ENCODE peak calls at places on chromosomes 7 and 10, in six cellular contexts. One of them, this sample, is unnamed.

GRCh38 chr7:77538186-77538907 is 1.3 kb downstream of the PTPN12 start:
- DNase-seq in fibroblast of mammary gland: peak
- DNase-seq in GM20000: peak
- DNase-seq in astrocyte of the spinal cord: peak
- DNase-seq in glutamatergic neuron: peak
- DNase-seq in IMR-90: peak
- DNase-seq in this sample: peak

GRCh38 chr7:150406565-150407421 is 27.7 kb downstream of the ZNF775 start:
- DNase-seq in glutamatergic neuron: no peak
- DNase-seq in IMR-90: peak
- DNase-seq in astrocyte of the spinal cord: no peak
- DNase-seq in GM20000: peak
- DNase-seq in fibroblast of mammary gland: no peak
- DNase-seq in this sample: peak

GRCh38 chr10:102422586-102423129 is 2.0 kb downstream of the FBXL15 start:
- DNase-seq in glutamatergic neuron: peak
- DNase-seq in GM20000: peak
- DNase-seq in astrocyte of the spinal cord: peak
- DNase-seq in IMR-90: peak
- DNase-seq in fibroblast of mammary gland: peak
- DNase-seq in this sample: peak

GRCh38 chr10:70602665-70603438 is at the start of gene PRF1:
- DNase-seq in glutamatergic neuron: no peak
- DNase-seq in IMR-90: no peak
- DNase-seq in astrocyte of the spinal cord: no peak
- DNase-seq in fibroblast of mammary gland: no peak
- DNase-seq in GM20000: peak
- DNase-seq in this sample: peak

GRCh38 chr7:15832996-15833395 is 146.5 kb upstream of the MEOX2 start:
- DNase-seq in IMR-90: no peak
- DNase-seq in fibroblast of mammary gland: peak
- DNase-seq in astrocyte of the spinal cord: no peak
- DNase-seq in glutamatergic neuron: no peak
- DNase-seq in GM20000: no peak
- DNase-seq in this sample: no peak

GRCh38 chr7:93374345-93374940 is 142.3 kb downstream of the VPS50 start:
- DNase-seq in GM20000: peak
- DNase-seq in glutamatergic neuron: no peak
- DNase-seq in fibroblast of mammary gland: peak
- DNase-seq in IMR-90: peak
- DNase-seq in astrocyte of the spinal cord: peak
- DNase-seq in this sample: no peak

GRCh38 chr10:101241840-101242707 is 12.8 kb upstream of the LBX1 start:
- DNase-seq in IMR-90: peak
- DNase-seq in astrocyte of the spinal cord: no peak
- DNase-seq in fibroblast of mammary gland: peak
- DNase-seq in glutamatergic neuron: no peak
- DNase-seq in GM20000: no peak
- DNase-seq in this sample: no peak

GRCh38 chr10:15457382-15457781 is 86.3 kb upstream of the FAM171A1 start:
- DNase-seq in IMR-90: no peak
- DNase-seq in astrocyte of the spinal cord: no peak
- DNase-seq in glutamatergic neuron: no peak
- DNase-seq in GM20000: no peak
- DNase-seq in fibroblast of mammary gland: no peak
- DNase-seq in this sample: no peak

GRCh38 chr7:18357691-18358090 is 137.9 kb upstream of the HDAC9 start:
- DNase-seq in GM20000: peak
- DNase-seq in astrocyte of the spinal cord: no peak
- DNase-seq in fibroblast of mammary gland: peak
- DNase-seq in IMR-90: peak
- DNase-seq in glutamatergic neuron: no peak
- DNase-seq in this sample: no peak

GRCh38 chr10:14613570-14613918 is 161.2 kb downstream of the FAM107B start:
- DNase-seq in glutamatergic neuron: no peak
- DNase-seq in astrocyte of the spinal cord: no peak
- DNase-seq in fibroblast of mammary gland: no peak
- DNase-seq in GM20000: no peak
- DNase-seq in IMR-90: no peak
- DNase-seq in this sample: no peak

GRCh38 chr10:53843691-53844362 is 957.2 kb downstream of the PCDH15 start:
- DNase-seq in glutamatergic neuron: no peak
- DNase-seq in GM20000: no peak
- DNase-seq in astrocyte of the spinal cord: peak
- DNase-seq in fibroblast of mammary gland: no peak
- DNase-seq in IMR-90: no peak
- DNase-seq in this sample: no peak

GRCh38 chr10:86747796-86748581 is 8.4 kb upstream of the BMPR1A start:
- DNase-seq in fibroblast of mammary gland: peak
- DNase-seq in glutamatergic neuron: no peak
- DNase-seq in GM20000: no peak
- DNase-seq in IMR-90: peak
- DNase-seq in astrocyte of the spinal cord: no peak
- DNase-seq in this sample: no peak

GRCh38 chr7:18590744-18591340 is 95.3 kb downstream of the HDAC9 start:
- DNase-seq in fibroblast of mammary gland: peak
- DNase-seq in IMR-90: peak
- DNase-seq in glutamatergic neuron: no peak
- DNase-seq in astrocyte of the spinal cord: peak
- DNase-seq in GM20000: no peak
- DNase-seq in this sample: no peak

GRCh38 chr7:37448057-37448636 is 517 bp downstream of the ELMO1 start:
- DNase-seq in IMR-90: no peak
- DNase-seq in astrocyte of the spinal cord: no peak
- DNase-seq in glutamatergic neuron: peak
- DNase-seq in GM20000: peak
- DNase-seq in fibroblast of mammary gland: no peak
- DNase-seq in this sample: no peak

GRCh38 chr7:23277359-23277989 is 21.7 kb upstream of the MALSU1 start:
- DNase-seq in astrocyte of the spinal cord: peak
- DNase-seq in GM20000: peak
- DNase-seq in IMR-90: peak
- DNase-seq in fibroblast of mammary gland: peak
- DNase-seq in glutamatergic neuron: no peak
- DNase-seq in this sample: peak

GRCh38 chr7:5620459-5620881 is 161.0 kb downstream of the RNF216 start:
- DNase-seq in astrocyte of the spinal cord: no peak
- DNase-seq in glutamatergic neuron: peak
- DNase-seq in fibroblast of mammary gland: no peak
- DNase-seq in GM20000: no peak
- DNase-seq in IMR-90: no peak
- DNase-seq in this sample: no peak

GRCh38 chr7:106777666-106778299 is 87.3 kb upstream of the PIK3CG start:
- DNase-seq in IMR-90: no peak
- DNase-seq in astrocyte of the spinal cord: no peak
- DNase-seq in glutamatergic neuron: no peak
- DNase-seq in GM20000: no peak
- DNase-seq in fibroblast of mammary gland: no peak
- DNase-seq in this sample: no peak

GRCh38 chr7:618539-619355 is 99.1 kb upstream of the PDGFA start:
- DNase-seq in glutamatergic neuron: no peak
- DNase-seq in fibroblast of mammary gland: no peak
- DNase-seq in astrocyte of the spinal cord: no peak
- DNase-seq in GM20000: no peak
- DNase-seq in IMR-90: peak
- DNase-seq in this sample: peak

GRCh38 chr10:28147706-28148105 is 148.8 kb upstream of the ODAD2 start:
- DNase-seq in fibroblast of mammary gland: no peak
- DNase-seq in glutamatergic neuron: no peak
- DNase-seq in astrocyte of the spinal cord: no peak
- DNase-seq in GM20000: no peak
- DNase-seq in IMR-90: no peak
- DNase-seq in this sample: no peak

GRCh38 chr10:63666836-63667383 is 145.7 kb downstream of the REEP3 start:
- DNase-seq in GM20000: peak
- DNase-seq in astrocyte of the spinal cord: peak
- DNase-seq in fibroblast of mammary gland: peak
- DNase-seq in IMR-90: peak
- DNase-seq in glutamatergic neuron: no peak
- DNase-seq in this sample: no peak

GRCh38 chr7:55538538-55538937 is 33.8 kb downstream of the VOPP1 start:
- DNase-seq in GM20000: no peak
- DNase-seq in IMR-90: peak
- DNase-seq in fibroblast of mammary gland: peak
- DNase-seq in astrocyte of the spinal cord: peak
- DNase-seq in glutamatergic neuron: no peak
- DNase-seq in this sample: no peak

DNA sequence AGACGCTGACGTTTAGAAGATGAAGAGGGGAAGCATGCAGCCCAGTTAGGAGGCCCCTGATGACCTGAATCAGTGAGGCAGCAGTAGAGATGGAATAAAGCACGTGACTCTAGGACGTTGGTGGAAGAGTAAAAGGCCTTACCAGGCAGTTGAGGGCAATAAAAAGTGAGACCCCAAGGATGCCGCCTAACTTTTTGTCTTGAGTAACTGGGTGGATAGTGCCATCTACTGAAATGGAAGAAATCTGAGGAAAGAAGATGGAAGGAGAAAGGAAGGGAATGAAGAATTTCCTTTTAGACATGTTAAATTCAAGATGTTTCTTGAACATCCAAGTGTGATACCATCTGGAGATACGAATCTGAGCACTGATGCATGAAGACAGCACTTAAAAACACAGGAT is 220.0 kb upstream of the LRRN3 start:
- DNase-seq in glutamatergic neuron: no peak
- DNase-seq in fibroblast of mammary gland: no peak
- DNase-seq in astrocyte of the spinal cord: no peak
- DNase-seq in GM20000: no peak
- DNase-seq in IMR-90: no peak
- DNase-seq in this sample: no peak
- TF ChIP-seq CTCF in glutamatergic neuron: no peak
- TF ChIP-seq CTCF in fibroblast of mammary gland: no peak
- TF ChIP-seq CTCF in astrocyte of the spinal cord: no peak
- TF ChIP-seq CTCF in GM20000: no peak
- TF ChIP-seq CTCF in IMR-90: no peak
- TF ChIP-seq CTCF in this sample: no peak

GRCh38 chr7:8719102-8719501 is 285.7 kb downstream of the NXPH1 start:
- DNase-seq in glutamatergic neuron: no peak
- DNase-seq in IMR-90: no peak
- DNase-seq in astrocyte of the spinal cord: no peak
- DNase-seq in fibroblast of mammary gland: no peak
- DNase-seq in GM20000: no peak
- DNase-seq in this sample: no peak

GRCh38 chr7:8724080-8724718 is 290.8 kb downstream of the NXPH1 start:
- DNase-seq in IMR-90: no peak
- DNase-seq in GM20000: peak
- DNase-seq in glutamatergic neuron: peak
- DNase-seq in astrocyte of the spinal cord: no peak
- DNase-seq in fibroblast of mammary gland: no peak
- DNase-seq in this sample: peak
- TF ChIP-seq CTCF in IMR-90: no peak
- TF ChIP-seq CTCF in GM20000: peak
- TF ChIP-seq CTCF in glutamatergic neuron: peak
- TF ChIP-seq CTCF in astrocyte of the spinal cord: peak
- TF ChIP-seq CTCF in fibroblast of mammary gland: no peak
- TF ChIP-seq CTCF in this sample: peak

GRCh38 chr10:118470470-118470869 is 125.0 kb downstream of the PRLHR start:
- DNase-seq in GM20000: no peak
- DNase-seq in glutamatergic neuron: no peak
- DNase-seq in astrocyte of the spinal cord: no peak
- DNase-seq in fibroblast of mammary gland: no peak
- DNase-seq in IMR-90: no peak
- DNase-seq in this sample: no peak

GRCh38 chr10:118472415-118472814 is 123.0 kb downstream of the PRLHR start:
- DNase-seq in IMR-90: no peak
- DNase-seq in GM20000: no peak
- DNase-seq in glutamatergic neuron: no peak
- DNase-seq in astrocyte of the spinal cord: no peak
- DNase-seq in fibroblast of mammary gland: peak
- DNase-seq in this sample: no peak

GRCh38 chr10:118475214-118475613 is 120.2 kb downstream of the PRLHR start:
- DNase-seq in glutamatergic neuron: no peak
- DNase-seq in fibroblast of mammary gland: no peak
- DNase-seq in IMR-90: no peak
- DNase-seq in GM20000: no peak
- DNase-seq in astrocyte of the spinal cord: no peak
- DNase-seq in this sample: no peak

GRCh38 chr10:118472961-118473675 is 122.3 kb downstream of the PRLHR start:
- DNase-seq in IMR-90: no peak
- DNase-seq in GM20000: no peak
- DNase-seq in fibroblast of mammary gland: peak
- DNase-seq in astrocyte of the spinal cord: no peak
- DNase-seq in glutamatergic neuron: no peak
- DNase-seq in this sample: no peak

GRCh38 chr10:118471863-118472262 is 123.6 kb downstream of the PRLHR start:
- DNase-seq in GM20000: no peak
- DNase-seq in astrocyte of the spinal cord: peak
- DNase-seq in glutamatergic neuron: no peak
- DNase-seq in fibroblast of mammary gland: peak
- DNase-seq in IMR-90: peak
- DNase-seq in this sample: no peak
- TF ChIP-seq CTCF in GM20000: no peak
- TF ChIP-seq CTCF in astrocyte of the spinal cord: no peak
- TF ChIP-seq CTCF in glutamatergic neuron: no peak
- TF ChIP-seq CTCF in fibroblast of mammary gland: no peak
- TF ChIP-seq CTCF in IMR-90: no peak
- TF ChIP-seq CTCF in this sample: no peak

GRCh38 chr7:114428211-114428610 is 13.6 kb downstream of the FOXP2 start:
- DNase-seq in glutamatergic neuron: no peak
- DNase-seq in fibroblast of mammary gland: no peak
- DNase-seq in astrocyte of the spinal cord: no peak
- DNase-seq in GM20000: no peak
- DNase-seq in IMR-90: no peak
- DNase-seq in this sample: no peak

GRCh38 chr7:114426824-114427223 is 12.2 kb downstream of the FOXP2 start:
- DNase-seq in glutamatergic neuron: no peak
- DNase-seq in astrocyte of the spinal cord: peak
- DNase-seq in GM20000: no peak
- DNase-seq in fibroblast of mammary gland: peak
- DNase-seq in IMR-90: peak
- DNase-seq in this sample: no peak

GRCh38 chr7:114431198-114431597 is 16.6 kb downstream of the FOXP2 start:
- DNase-seq in astrocyte of the spinal cord: no peak
- DNase-seq in GM20000: no peak
- DNase-seq in IMR-90: no peak
- DNase-seq in glutamatergic neuron: no peak
- DNase-seq in fibroblast of mammary gland: no peak
- DNase-seq in this sample: no peak

GRCh38 chr7:114432627-114433026 is 18.0 kb downstream of the FOXP2 start:
- DNase-seq in GM20000: no peak
- DNase-seq in fibroblast of mammary gland: no peak
- DNase-seq in astrocyte of the spinal cord: no peak
- DNase-seq in IMR-90: no peak
- DNase-seq in glutamatergic neuron: no peak
- DNase-seq in this sample: no peak
- TF ChIP-seq CTCF in GM20000: no peak
- TF ChIP-seq CTCF in fibroblast of mammary gland: no peak
- TF ChIP-seq CTCF in astrocyte of the spinal cord: no peak
- TF ChIP-seq CTCF in IMR-90: no peak
- TF ChIP-seq CTCF in glutamatergic neuron: no peak
- TF ChIP-seq CTCF in this sample: no peak

GRCh38 chr10:74976565-74976964 is 134.9 kb upstream of the SAMD8 start:
- DNase-seq in fibroblast of mammary gland: no peak
- DNase-seq in glutamatergic neuron: no peak
- DNase-seq in GM20000: no peak
- DNase-seq in IMR-90: no peak
- DNase-seq in astrocyte of the spinal cord: no peak
- DNase-seq in this sample: no peak
- TF ChIP-seq CTCF in fibroblast of mammary gland: no peak
- TF ChIP-seq CTCF in glutamatergic neuron: no peak
- TF ChIP-seq CTCF in GM20000: no peak
- TF ChIP-seq CTCF in IMR-90: no peak
- TF ChIP-seq CTCF in astrocyte of the spinal cord: no peak
- TF ChIP-seq CTCF in this sample: no peak

GRCh38 chr7:133164444-133164843 is 82.6 kb upstream of the CHCHD3 start:
- DNase-seq in GM20000: no peak
- DNase-seq in IMR-90: no peak
- DNase-seq in glutamatergic neuron: no peak
- DNase-seq in fibroblast of mammary gland: no peak
- DNase-seq in astrocyte of the spinal cord: no peak
- DNase-seq in this sample: no peak
- TF ChIP-seq CTCF in GM20000: no peak
- TF ChIP-seq CTCF in IMR-90: no peak
- TF ChIP-seq CTCF in glutamatergic neuron: no peak
- TF ChIP-seq CTCF in fibroblast of mammary gland: no peak
- TF ChIP-seq CTCF in astrocyte of the spinal cord: no peak
- TF ChIP-seq CTCF in this sample: no peak